ENCODE peak calls at places on chromosomes 11 and 22, in four cellular contexts. M is gastrocnemius medialis, D is H1, K is endodermal cell. E is an unnamed sample.

GRCh38 chr11:87019582-87020271 is 18.0 kb upstream of the TMEM135 start:
- DNase-seq in M (no peak), D (no peak), K (no peak), E (no peak)

GRCh38 chr11:4459470-4459869 is 10.4 kb downstream of the OR52K2 start:
- DNase-seq in M (peak; percentile 3), D (no peak), K (no peak), E (peak; percentile 6)

GRCh38 chr22:29145321-29146072 is 60.2 kb upstream of the EMID1 start:
- DNase-seq in M (peak; percentile 76), D (peak; percentile 46), K (no peak), E (no peak)

GRCh38 chr11:126231725-126232459 is 20.3 kb downstream of the FAM118B start:
- DNase-seq in M (no peak), D (no peak), K (no peak), E (peak; percentile 34)

GRCh38 chr11:102868359-102868758 is 6.4 kb downstream of the MMP12 start:
- DNase-seq in M (no peak), D (no peak), K (no peak), E (no peak)

GRCh38 chr11:61587951-61588695 is 7.2 kb upstream of the SYT7 start:
- DNase-seq in M (no peak), D (peak; percentile 99), K (peak; percentile 96), E (peak; percentile 38)

GRCh38 chr22:38236786-38237185 is 35.0 kb downstream of the MAFF start:
- DNase-seq in M (no peak), D (no peak), K (no peak), E (peak; percentile 33)

GRCh38 chr11:2862950-2863618 is 22.5 kb downstream of the CDKN1C start:
- DNase-seq in M (no peak), D (no peak), K (peak; percentile 85), E (no peak)

GRCh38 chr11:76659672-76660532 is 10.6 kb downstream of the LRRC32 start:
- DNase-seq in M (no peak), D (no peak), K (peak; percentile 43), E (no peak)

GRCh38 chr11:92453055-92453454 is 228.4 kb downstream of the FAT3 start:
- DNase-seq in M (no peak), D (no peak), K (no peak), E (no peak)

GRCh38 chr11:1640076-1640946 is 10.7 kb downstream of the KRTAP5-5 start:
- DNase-seq in M (no peak), D (peak; percentile 87), K (peak; percentile 90), E (peak; percentile 46)

GRCh38 chr11:121437018-121437685 is 15.0 kb upstream of the SORL1 start:
- DNase-seq in M (no peak), D (no peak), K (no peak), E (no peak)

GRCh38 chr11:24592342-24592741 is 95.5 kb downstream of the LUZP2 start:
- DNase-seq in M (no peak), D (no peak), K (no peak), E (no peak)

GRCh38 chr22:45310331-45311032 is 748 bp downstream of the FAM118A start:
- DNase-seq in M (no peak), D (no peak), K (peak; percentile 64), E (no peak)

GRCh38 chr22:22810018-22810427 is 77.6 kb upstream of the IGLL5 start:
- DNase-seq in M (no peak), D (no peak), K (peak; percentile 89), E (peak; percentile 36)

GRCh38 chr11:58900479-58901420 is 38.5 kb upstream of the GLYATL1 start:
- DNase-seq in M (no peak), D (peak; percentile 98), K (peak; percentile 99), E (peak; percentile 58)

GRCh38 chr11:93054881-93055280 is 85.4 kb downstream of the MTNR1B start:
- DNase-seq in M (no peak), D (no peak), K (no peak), E (no peak)

GRCh38 chr11:19506803-19507466 is 205.7 kb upstream of the NAV2 start:
- DNase-seq in M (no peak), D (no peak), K (no peak), E (no peak)
- H3K4me1 ChIP-seq in M (peaks cover 5% of the 10 kb centered on the region), D (no peaks in the 10 kb centered on the region), K (no peaks in the 10 kb centered on the region), E (no peaks in the 10 kb centered on the region)

DNA sequence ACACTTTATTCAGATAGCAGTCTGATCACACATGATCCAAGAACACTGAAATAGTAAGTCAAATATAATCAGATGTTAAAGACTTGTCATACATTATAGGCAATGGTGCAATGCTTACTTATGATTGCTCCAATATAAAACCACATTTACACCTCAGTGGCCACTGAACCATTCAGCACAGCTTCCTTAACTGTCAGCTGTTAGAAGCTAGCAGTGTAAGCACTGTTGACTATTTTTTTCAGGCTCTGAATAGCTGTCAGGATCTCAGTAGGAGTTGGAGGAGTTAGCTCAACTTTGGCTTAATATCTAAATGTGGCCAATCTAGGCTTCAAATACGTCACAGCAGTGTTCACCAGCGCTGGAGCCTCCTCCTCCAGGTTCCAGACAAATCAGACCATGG is 36.6 kb downstream of the METTL15 start:
- DNase-seq in M (no peak), D (no peak), K (no peak), E (peak; percentile 12)
- H3K4me1 ChIP-seq in M (no peaks in the 10 kb centered on the region), D (no peaks in the 10 kb centered on the region), K (no peaks in the 10 kb centered on the region), E (no peaks in the 10 kb centered on the region)

DNA sequence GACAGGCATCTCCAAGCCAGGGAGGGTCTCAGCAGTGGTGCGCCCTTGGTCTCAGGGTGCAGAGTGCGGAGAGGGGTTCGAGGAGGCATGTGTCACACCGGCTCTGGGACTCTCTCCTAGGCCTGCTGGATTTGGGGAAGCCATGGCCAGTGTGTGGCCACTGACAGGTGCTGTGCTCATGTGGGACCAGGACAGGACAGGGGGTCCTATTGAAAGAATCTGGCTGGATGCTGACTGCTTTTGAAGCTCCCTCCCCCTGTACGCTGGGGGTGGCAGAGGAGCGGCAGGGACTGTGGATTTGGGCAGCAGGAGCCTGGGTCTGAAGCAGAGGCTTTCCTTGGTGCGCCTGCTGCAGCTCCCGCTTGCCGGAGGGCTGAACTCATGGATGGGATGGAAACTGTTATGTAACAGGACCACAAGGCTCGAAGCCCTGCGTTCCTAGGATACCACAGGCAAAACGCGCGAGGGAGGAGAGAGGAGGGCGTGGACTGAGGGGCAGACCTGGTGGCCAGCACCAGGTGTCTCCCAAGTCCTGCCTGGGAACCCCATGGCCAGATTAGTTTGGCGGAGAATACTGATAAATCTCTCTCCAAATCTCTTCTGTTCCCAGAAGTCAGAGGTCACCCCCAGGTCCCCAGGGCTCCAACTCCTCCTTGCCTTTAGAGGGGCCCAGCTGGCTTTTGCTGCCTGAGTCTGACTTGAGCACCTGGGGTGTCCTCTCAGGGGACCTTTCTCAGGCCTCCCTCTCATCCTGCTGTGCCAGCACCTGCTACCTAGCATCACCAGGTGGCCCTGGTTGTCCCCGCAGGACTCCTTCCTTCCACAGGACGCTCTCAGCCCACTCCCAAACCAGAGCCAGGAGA is 13.8 kb upstream of the TEF start:
- DNase-seq in M (no peak), D (no peak), K (no peak), E (no peak)
- H3K4me1 ChIP-seq in M (peaks cover 46% of the 10 kb centered on the region), D (peaks cover 9% of the 10 kb centered on the region), K (peaks cover 2% of the 10 kb centered on the region), E (no peaks in the 10 kb centered on the region)

GRCh38 chr11:65787649-65788622 is 1.1 kb downstream of the OVOL1 start:
- DNase-seq in M (no peak), D (peak; percentile 80), K (peak; percentile 86), E (peak; percentile 94)

GRCh38 chr11:65789230-65790103 is 2.6 kb downstream of the OVOL1 start:
- DNase-seq in M (no peak), D (no peak), K (peak; percentile 67), E (no peak)

GRCh38 chr11:65786786-65787636 is at the start of gene OVOL1:
- DNase-seq in M (no peak), D (peak; percentile 76), K (peak; percentile 92), E (peak; percentile 91)

GRCh38 chr11:65790104-65790901 is 3.4 kb downstream of the OVOL1 start:
- DNase-seq in M (no peak), D (no peak), K (no peak), E (peak; percentile 52)

DNA sequence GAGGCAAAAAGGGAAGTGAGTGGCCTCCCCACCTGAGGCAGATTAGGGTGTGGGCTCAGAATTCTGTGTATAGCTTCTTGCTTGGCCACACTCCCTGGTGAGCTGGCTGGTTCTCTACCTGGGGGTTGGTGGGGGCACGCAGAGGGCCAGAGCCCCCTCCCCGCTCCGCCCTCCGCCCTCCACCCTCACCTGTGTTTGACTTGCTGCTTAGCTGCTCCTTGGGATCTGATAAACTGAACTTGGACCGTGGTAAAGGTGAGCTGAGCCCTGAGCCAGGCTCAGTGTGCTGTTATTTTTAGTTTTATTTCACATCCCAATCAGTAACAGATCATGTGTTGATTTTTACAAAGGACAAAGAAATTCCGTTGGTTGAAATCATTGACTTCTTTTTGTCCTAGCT is 1.9 kb downstream of the OVOL1 start:
- DNase-seq in M (no peak), D (no peak), K (no peak), E (peak; percentile 59)
- H3K4me1 ChIP-seq in M (peaks cover 4% of the 10 kb centered on the region), D (peaks cover 22% of the 10 kb centered on the region), K (peaks cover 18% of the 10 kb centered on the region), E (no peaks in the 10 kb centered on the region)

GRCh38 chr11:47243454-47243853 is 5.2 kb downstream of the ACP2 start:
- DNase-seq in M (no peak), D (no peak), K (no peak), E (peak; percentile 28)
- H3K4me1 ChIP-seq in M (peaks cover 16% of the 10 kb centered on the region), D (no peaks in the 10 kb centered on the region), K (peaks cover 2% of the 10 kb centered on the region), E (peaks cover 4% of the 10 kb centered on the region)

DNA sequence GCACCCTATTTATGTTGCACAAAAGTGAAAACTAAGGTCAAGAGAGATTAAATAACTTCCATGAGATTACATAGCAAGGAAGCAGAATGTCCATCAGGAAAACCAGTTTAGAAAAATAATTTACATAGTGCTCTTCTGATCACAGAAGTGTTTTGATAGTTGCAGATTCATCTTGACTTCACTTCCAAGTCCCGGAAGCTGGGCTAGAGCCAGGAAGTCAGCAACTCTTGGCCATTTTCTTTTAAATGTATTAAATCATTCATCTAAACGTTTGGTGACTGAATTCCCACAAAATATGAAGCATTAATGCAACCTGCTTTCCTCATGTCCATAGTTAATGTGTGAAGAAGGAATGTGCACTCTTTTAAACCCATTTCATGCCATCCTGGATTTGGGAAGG is 29.7 kb downstream of the APLP2 start:
- DNase-seq in M (no peak), D (no peak), K (no peak), E (no peak)
- H3K4me1 ChIP-seq in M (peaks cover 26% of the 10 kb centered on the region), D (no peaks in the 10 kb centered on the region), K (no peaks in the 10 kb centered on the region), E (peaks cover 5% of the 10 kb centered on the region)

GRCh38 chr11:78869293-78869692 is 294.6 kb upstream of the NARS2 start:
- DNase-seq in M (no peak), D (no peak), K (no peak), E (no peak)

GRCh38 chr11:78870655-78871054 is 296.0 kb upstream of the NARS2 start:
- DNase-seq in M (no peak), D (no peak), K (no peak), E (no peak)

DNA sequence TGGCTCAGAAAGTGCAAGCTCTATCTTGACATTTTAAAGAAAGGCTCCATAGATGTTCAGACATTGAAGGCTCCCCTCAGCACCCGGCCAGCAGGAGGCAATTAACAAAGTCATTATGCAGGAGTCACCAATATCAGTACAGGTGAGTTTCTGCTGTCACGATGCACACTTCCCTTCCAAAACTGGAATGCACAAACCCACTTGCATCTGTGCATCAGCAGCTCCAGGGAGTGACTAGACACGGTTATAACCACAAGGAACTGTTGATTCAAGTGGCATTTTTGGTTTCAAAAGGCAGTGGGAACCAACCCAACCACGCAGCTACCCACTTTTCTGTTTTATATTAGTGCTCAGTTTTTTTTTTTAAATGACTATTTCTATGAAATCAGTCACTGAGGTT is 293.9 kb upstream of the NARS2 start:
- DNase-seq in M (no peak), D (no peak), K (no peak), E (no peak)
- H3K4me1 ChIP-seq in M (no peaks in the 10 kb centered on the region), D (no peaks in the 10 kb centered on the region), K (peaks cover 6% of the 10 kb centered on the region), E (no peaks in the 10 kb centered on the region)

DNA sequence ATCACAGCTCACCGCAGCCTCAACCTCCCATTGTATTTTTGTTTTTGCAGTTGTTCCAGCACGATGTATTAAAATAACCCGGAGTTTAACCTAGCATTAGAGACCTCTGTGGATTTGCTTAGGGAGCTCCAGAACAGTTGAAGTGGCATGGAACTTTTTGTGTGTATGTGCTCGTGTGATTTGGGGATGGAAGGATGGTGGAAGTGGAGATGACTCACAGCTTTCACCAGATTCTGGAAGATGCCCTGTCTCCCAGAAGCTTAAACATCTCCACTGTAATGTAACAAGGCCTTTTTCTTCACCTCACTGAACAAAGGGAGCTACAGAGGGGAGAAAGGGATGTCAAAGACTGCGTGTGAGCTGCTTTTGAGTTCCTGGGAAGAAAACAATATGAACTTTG is 226.2 kb downstream of the ADAMTS15 start:
- DNase-seq in M (no peak), D (no peak), K (no peak), E (no peak)
- H3K4me1 ChIP-seq in M (peaks cover 57% of the 10 kb centered on the region), D (peaks cover 1% of the 10 kb centered on the region), K (peaks cover 3% of the 10 kb centered on the region), E (no peaks in the 10 kb centered on the region)

E was measured in small intestine.